ENCODE peak calls at places on chromosome 12, in ten cellular contexts. One of them, this sample, is unnamed.

GRCh38 chr12:15322164-15323054 is at the start of gene PTPRO:
- DNase-seq in hepatic stellate cell: peak
- DNase-seq in HT-29: no peak
- DNase-seq in T follicular helper cell: no peak
- DNase-seq in activated naive CD8-positive, alpha-beta T cell treated with anti-CD3 and anti-CD28 coated beads for 36 hours: peak
- DNase-seq in AG10803: no peak
- DNase-seq in chondrocyte: no peak
- DNase-seq in stimulated activated CD4-positive, alpha-beta T cell treated with anti-CD3 and anti-CD28 coated beads, Interleukin-2, amount 100 ng/mL, for 48 hours: no peak
- DNase-seq in activated CD4-positive, CD25-positive, alpha-beta regulatory T cell treated with anti-CD3 and anti-CD28 coated beads, Interleukin-2, amount 50 U/mL, for 16 hours: no peak
- DNase-seq in activated CD4-positive, alpha-beta memory T cell treated with anti-CD3 and anti-CD28 coated beads, Interleukin-2, amount 10 ng/mL, durations not matched to agents 7 days and 5 days: no peak
- DNase-seq in this sample: no peak

GRCh38 chr12:116416161-116416560 is 138.7 kb upstream of the MED13L start:
- DNase-seq in hepatic stellate cell: peak
- DNase-seq in HT-29: no peak
- DNase-seq in T follicular helper cell: no peak
- DNase-seq in activated naive CD8-positive, alpha-beta T cell treated with anti-CD3 and anti-CD28 coated beads for 36 hours: no peak
- DNase-seq in AG10803: peak
- DNase-seq in chondrocyte: no peak
- DNase-seq in stimulated activated CD4-positive, alpha-beta T cell treated with anti-CD3 and anti-CD28 coated beads, Interleukin-2, amount 100 ng/mL, for 48 hours: no peak
- DNase-seq in activated CD4-positive, CD25-positive, alpha-beta regulatory T cell treated with anti-CD3 and anti-CD28 coated beads, Interleukin-2, amount 50 U/mL, for 16 hours: no peak
- DNase-seq in activated CD4-positive, alpha-beta memory T cell treated with anti-CD3 and anti-CD28 coated beads, Interleukin-2, amount 10 ng/mL, durations not matched to agents 7 days and 5 days: no peak
- DNase-seq in this sample: no peak

GRCh38 chr12:64625243-64626077 is 15.2 kb downstream of the RASSF3 start:
- DNase-seq in hepatic stellate cell: peak
- DNase-seq in HT-29: peak
- DNase-seq in T follicular helper cell: no peak
- DNase-seq in activated naive CD8-positive, alpha-beta T cell treated with anti-CD3 and anti-CD28 coated beads for 36 hours: peak
- DNase-seq in AG10803: peak
- DNase-seq in chondrocyte: no peak
- DNase-seq in stimulated activated CD4-positive, alpha-beta T cell treated with anti-CD3 and anti-CD28 coated beads, Interleukin-2, amount 100 ng/mL, for 48 hours: peak
- DNase-seq in activated CD4-positive, CD25-positive, alpha-beta regulatory T cell treated with anti-CD3 and anti-CD28 coated beads, Interleukin-2, amount 50 U/mL, for 16 hours: no peak
- DNase-seq in activated CD4-positive, alpha-beta memory T cell treated with anti-CD3 and anti-CD28 coated beads, Interleukin-2, amount 10 ng/mL, durations not matched to agents 7 days and 5 days: peak
- DNase-seq in this sample: peak

GRCh38 chr12:75553398-75553797 is 42.0 kb upstream of the KRR1 start:
- DNase-seq in hepatic stellate cell: no peak
- DNase-seq in HT-29: peak
- DNase-seq in T follicular helper cell: no peak
- DNase-seq in activated naive CD8-positive, alpha-beta T cell treated with anti-CD3 and anti-CD28 coated beads for 36 hours: no peak
- DNase-seq in AG10803: peak
- DNase-seq in chondrocyte: no peak
- DNase-seq in stimulated activated CD4-positive, alpha-beta T cell treated with anti-CD3 and anti-CD28 coated beads, Interleukin-2, amount 100 ng/mL, for 48 hours: no peak
- DNase-seq in activated CD4-positive, CD25-positive, alpha-beta regulatory T cell treated with anti-CD3 and anti-CD28 coated beads, Interleukin-2, amount 50 U/mL, for 16 hours: no peak
- DNase-seq in activated CD4-positive, alpha-beta memory T cell treated with anti-CD3 and anti-CD28 coated beads, Interleukin-2, amount 10 ng/mL, durations not matched to agents 7 days and 5 days: no peak
- DNase-seq in this sample: peak

GRCh38 chr12:106907411-106907810 is 48.3 kb upstream of the TMEM263 start:
- DNase-seq in hepatic stellate cell: no peak
- DNase-seq in HT-29: no peak
- DNase-seq in T follicular helper cell: no peak
- DNase-seq in activated naive CD8-positive, alpha-beta T cell treated with anti-CD3 and anti-CD28 coated beads for 36 hours: no peak
- DNase-seq in AG10803: no peak
- DNase-seq in chondrocyte: no peak
- DNase-seq in stimulated activated CD4-positive, alpha-beta T cell treated with anti-CD3 and anti-CD28 coated beads, Interleukin-2, amount 100 ng/mL, for 48 hours: no peak
- DNase-seq in activated CD4-positive, CD25-positive, alpha-beta regulatory T cell treated with anti-CD3 and anti-CD28 coated beads, Interleukin-2, amount 50 U/mL, for 16 hours: no peak
- DNase-seq in activated CD4-positive, alpha-beta memory T cell treated with anti-CD3 and anti-CD28 coated beads, Interleukin-2, amount 10 ng/mL, durations not matched to agents 7 days and 5 days: no peak
- DNase-seq in this sample: no peak

GRCh38 chr12:2376855-2377657 is 324.3 kb downstream of the CACNA1C start:
- DNase-seq in hepatic stellate cell: no peak
- DNase-seq in HT-29: no peak
- DNase-seq in T follicular helper cell: no peak
- DNase-seq in activated naive CD8-positive, alpha-beta T cell treated with anti-CD3 and anti-CD28 coated beads for 36 hours: no peak
- DNase-seq in AG10803: no peak
- DNase-seq in chondrocyte: no peak
- DNase-seq in stimulated activated CD4-positive, alpha-beta T cell treated with anti-CD3 and anti-CD28 coated beads, Interleukin-2, amount 100 ng/mL, for 48 hours: no peak
- DNase-seq in activated CD4-positive, CD25-positive, alpha-beta regulatory T cell treated with anti-CD3 and anti-CD28 coated beads, Interleukin-2, amount 50 U/mL, for 16 hours: no peak
- DNase-seq in activated CD4-positive, alpha-beta memory T cell treated with anti-CD3 and anti-CD28 coated beads, Interleukin-2, amount 10 ng/mL, durations not matched to agents 7 days and 5 days: no peak
- DNase-seq in this sample: no peak

GRCh38 chr12:124579921-124580517 is 12.6 kb upstream of the NCOR2 start:
- DNase-seq in hepatic stellate cell: no peak
- DNase-seq in HT-29: no peak
- DNase-seq in T follicular helper cell: no peak
- DNase-seq in activated naive CD8-positive, alpha-beta T cell treated with anti-CD3 and anti-CD28 coated beads for 36 hours: no peak
- DNase-seq in AG10803: no peak
- DNase-seq in chondrocyte: no peak
- DNase-seq in stimulated activated CD4-positive, alpha-beta T cell treated with anti-CD3 and anti-CD28 coated beads, Interleukin-2, amount 100 ng/mL, for 48 hours: no peak
- DNase-seq in activated CD4-positive, CD25-positive, alpha-beta regulatory T cell treated with anti-CD3 and anti-CD28 coated beads, Interleukin-2, amount 50 U/mL, for 16 hours: no peak
- DNase-seq in activated CD4-positive, alpha-beta memory T cell treated with anti-CD3 and anti-CD28 coated beads, Interleukin-2, amount 10 ng/mL, durations not matched to agents 7 days and 5 days: no peak
- DNase-seq in this sample: no peak

GRCh38 chr12:51905507-51906438 is 1.5 kb upstream of the ACVRL1 start:
- DNase-seq in hepatic stellate cell: peak
- DNase-seq in HT-29: no peak
- DNase-seq in T follicular helper cell: no peak
- DNase-seq in activated naive CD8-positive, alpha-beta T cell treated with anti-CD3 and anti-CD28 coated beads for 36 hours: no peak
- DNase-seq in AG10803: peak
- DNase-seq in chondrocyte: no peak
- DNase-seq in stimulated activated CD4-positive, alpha-beta T cell treated with anti-CD3 and anti-CD28 coated beads, Interleukin-2, amount 100 ng/mL, for 48 hours: no peak
- DNase-seq in activated CD4-positive, CD25-positive, alpha-beta regulatory T cell treated with anti-CD3 and anti-CD28 coated beads, Interleukin-2, amount 50 U/mL, for 16 hours: no peak
- DNase-seq in activated CD4-positive, alpha-beta memory T cell treated with anti-CD3 and anti-CD28 coated beads, Interleukin-2, amount 10 ng/mL, durations not matched to agents 7 days and 5 days: no peak
- DNase-seq in this sample: no peak

GRCh38 chr12:65567820-65568219 is 256.5 kb upstream of the HMGA2 start:
- DNase-seq in hepatic stellate cell: no peak
- DNase-seq in HT-29: no peak
- DNase-seq in T follicular helper cell: no peak
- DNase-seq in activated naive CD8-positive, alpha-beta T cell treated with anti-CD3 and anti-CD28 coated beads for 36 hours: no peak
- DNase-seq in AG10803: no peak
- DNase-seq in chondrocyte: no peak
- DNase-seq in stimulated activated CD4-positive, alpha-beta T cell treated with anti-CD3 and anti-CD28 coated beads, Interleukin-2, amount 100 ng/mL, for 48 hours: no peak
- DNase-seq in activated CD4-positive, CD25-positive, alpha-beta regulatory T cell treated with anti-CD3 and anti-CD28 coated beads, Interleukin-2, amount 50 U/mL, for 16 hours: no peak
- DNase-seq in activated CD4-positive, alpha-beta memory T cell treated with anti-CD3 and anti-CD28 coated beads, Interleukin-2, amount 10 ng/mL, durations not matched to agents 7 days and 5 days: no peak
- DNase-seq in this sample: no peak

GRCh38 chr12:29427964-29428363 is 47.0 kb upstream of the ERGIC2 start:
- DNase-seq in hepatic stellate cell: no peak
- DNase-seq in HT-29: peak
- DNase-seq in T follicular helper cell: no peak
- DNase-seq in activated naive CD8-positive, alpha-beta T cell treated with anti-CD3 and anti-CD28 coated beads for 36 hours: no peak
- DNase-seq in AG10803: no peak
- DNase-seq in chondrocyte: no peak
- DNase-seq in stimulated activated CD4-positive, alpha-beta T cell treated with anti-CD3 and anti-CD28 coated beads, Interleukin-2, amount 100 ng/mL, for 48 hours: no peak
- DNase-seq in activated CD4-positive, CD25-positive, alpha-beta regulatory T cell treated with anti-CD3 and anti-CD28 coated beads, Interleukin-2, amount 50 U/mL, for 16 hours: no peak
- DNase-seq in activated CD4-positive, alpha-beta memory T cell treated with anti-CD3 and anti-CD28 coated beads, Interleukin-2, amount 10 ng/mL, durations not matched to agents 7 days and 5 days: no peak
- DNase-seq in this sample: peak

GRCh38 chr12:70555081-70555480 is 82.1 kb downstream of the PTPRB start:
- DNase-seq in hepatic stellate cell: no peak
- DNase-seq in HT-29: no peak
- DNase-seq in T follicular helper cell: no peak
- DNase-seq in activated naive CD8-positive, alpha-beta T cell treated with anti-CD3 and anti-CD28 coated beads for 36 hours: no peak
- DNase-seq in AG10803: no peak
- DNase-seq in chondrocyte: no peak
- DNase-seq in stimulated activated CD4-positive, alpha-beta T cell treated with anti-CD3 and anti-CD28 coated beads, Interleukin-2, amount 100 ng/mL, for 48 hours: no peak
- DNase-seq in activated CD4-positive, CD25-positive, alpha-beta regulatory T cell treated with anti-CD3 and anti-CD28 coated beads, Interleukin-2, amount 50 U/mL, for 16 hours: no peak
- DNase-seq in activated CD4-positive, alpha-beta memory T cell treated with anti-CD3 and anti-CD28 coated beads, Interleukin-2, amount 10 ng/mL, durations not matched to agents 7 days and 5 days: no peak
- DNase-seq in this sample: no peak

GRCh38 chr12:89706551-89707348 is 1.9 kb downstream of the ATP2B1 start:
- DNase-seq in hepatic stellate cell: peak
- DNase-seq in HT-29: peak
- DNase-seq in T follicular helper cell: no peak
- DNase-seq in activated naive CD8-positive, alpha-beta T cell treated with anti-CD3 and anti-CD28 coated beads for 36 hours: no peak
- DNase-seq in AG10803: peak
- DNase-seq in chondrocyte: no peak
- DNase-seq in stimulated activated CD4-positive, alpha-beta T cell treated with anti-CD3 and anti-CD28 coated beads, Interleukin-2, amount 100 ng/mL, for 48 hours: no peak
- DNase-seq in activated CD4-positive, CD25-positive, alpha-beta regulatory T cell treated with anti-CD3 and anti-CD28 coated beads, Interleukin-2, amount 50 U/mL, for 16 hours: no peak
- DNase-seq in activated CD4-positive, alpha-beta memory T cell treated with anti-CD3 and anti-CD28 coated beads, Interleukin-2, amount 10 ng/mL, durations not matched to agents 7 days and 5 days: no peak
- DNase-seq in this sample: peak

GRCh38 chr12:113471619-113472171 is at the start of gene LHX5:
- DNase-seq in hepatic stellate cell: no peak
- DNase-seq in HT-29: no peak
- DNase-seq in T follicular helper cell: no peak
- DNase-seq in activated naive CD8-positive, alpha-beta T cell treated with anti-CD3 and anti-CD28 coated beads for 36 hours: no peak
- DNase-seq in AG10803: no peak
- DNase-seq in chondrocyte: no peak
- DNase-seq in stimulated activated CD4-positive, alpha-beta T cell treated with anti-CD3 and anti-CD28 coated beads, Interleukin-2, amount 100 ng/mL, for 48 hours: no peak
- DNase-seq in activated CD4-positive, CD25-positive, alpha-beta regulatory T cell treated with anti-CD3 and anti-CD28 coated beads, Interleukin-2, amount 50 U/mL, for 16 hours: no peak
- DNase-seq in activated CD4-positive, alpha-beta memory T cell treated with anti-CD3 and anti-CD28 coated beads, Interleukin-2, amount 10 ng/mL, durations not matched to agents 7 days and 5 days: no peak
- DNase-seq in this sample: no peak

GRCh38 chr12:118219772-118220171 is 83.8 kb downstream of the PEBP1 start:
- DNase-seq in hepatic stellate cell: no peak
- DNase-seq in HT-29: no peak
- DNase-seq in T follicular helper cell: no peak
- DNase-seq in activated naive CD8-positive, alpha-beta T cell treated with anti-CD3 and anti-CD28 coated beads for 36 hours: no peak
- DNase-seq in AG10803: no peak
- DNase-seq in chondrocyte: no peak
- DNase-seq in stimulated activated CD4-positive, alpha-beta T cell treated with anti-CD3 and anti-CD28 coated beads, Interleukin-2, amount 100 ng/mL, for 48 hours: no peak
- DNase-seq in activated CD4-positive, CD25-positive, alpha-beta regulatory T cell treated with anti-CD3 and anti-CD28 coated beads, Interleukin-2, amount 50 U/mL, for 16 hours: no peak
- DNase-seq in activated CD4-positive, alpha-beta memory T cell treated with anti-CD3 and anti-CD28 coated beads, Interleukin-2, amount 10 ng/mL, durations not matched to agents 7 days and 5 days: no peak
- DNase-seq in this sample: no peak

GRCh38 chr12:63805704-63806672 is 26.3 kb downstream of the RXYLT1 start:
- DNase-seq in hepatic stellate cell: no peak
- DNase-seq in HT-29: peak
- DNase-seq in T follicular helper cell: no peak
- DNase-seq in activated naive CD8-positive, alpha-beta T cell treated with anti-CD3 and anti-CD28 coated beads for 36 hours: no peak
- DNase-seq in AG10803: no peak
- DNase-seq in chondrocyte: no peak
- DNase-seq in stimulated activated CD4-positive, alpha-beta T cell treated with anti-CD3 and anti-CD28 coated beads, Interleukin-2, amount 100 ng/mL, for 48 hours: no peak
- DNase-seq in activated CD4-positive, CD25-positive, alpha-beta regulatory T cell treated with anti-CD3 and anti-CD28 coated beads, Interleukin-2, amount 50 U/mL, for 16 hours: no peak
- DNase-seq in activated CD4-positive, alpha-beta memory T cell treated with anti-CD3 and anti-CD28 coated beads, Interleukin-2, amount 10 ng/mL, durations not matched to agents 7 days and 5 days: no peak
- DNase-seq in this sample: no peak

GRCh38 chr12:124207049-124207448 is 87.8 kb upstream of the RFLNA start:
- DNase-seq in hepatic stellate cell: no peak
- DNase-seq in HT-29: no peak
- DNase-seq in T follicular helper cell: no peak
- DNase-seq in activated naive CD8-positive, alpha-beta T cell treated with anti-CD3 and anti-CD28 coated beads for 36 hours: no peak
- DNase-seq in AG10803: no peak
- DNase-seq in chondrocyte: no peak
- DNase-seq in stimulated activated CD4-positive, alpha-beta T cell treated with anti-CD3 and anti-CD28 coated beads, Interleukin-2, amount 100 ng/mL, for 48 hours: no peak
- DNase-seq in activated CD4-positive, CD25-positive, alpha-beta regulatory T cell treated with anti-CD3 and anti-CD28 coated beads, Interleukin-2, amount 50 U/mL, for 16 hours: no peak
- DNase-seq in activated CD4-positive, alpha-beta memory T cell treated with anti-CD3 and anti-CD28 coated beads, Interleukin-2, amount 10 ng/mL, durations not matched to agents 7 days and 5 days: no peak
- DNase-seq in this sample: no peak

GRCh38 chr12:111653596-111653995 is 32.2 kb downstream of the BRAP start:
- DNase-seq in hepatic stellate cell: no peak
- DNase-seq in HT-29: no peak
- DNase-seq in T follicular helper cell: no peak
- DNase-seq in activated naive CD8-positive, alpha-beta T cell treated with anti-CD3 and anti-CD28 coated beads for 36 hours: no peak
- DNase-seq in AG10803: no peak
- DNase-seq in chondrocyte: no peak
- DNase-seq in stimulated activated CD4-positive, alpha-beta T cell treated with anti-CD3 and anti-CD28 coated beads, Interleukin-2, amount 100 ng/mL, for 48 hours: no peak
- DNase-seq in activated CD4-positive, CD25-positive, alpha-beta regulatory T cell treated with anti-CD3 and anti-CD28 coated beads, Interleukin-2, amount 50 U/mL, for 16 hours: no peak
- DNase-seq in activated CD4-positive, alpha-beta memory T cell treated with anti-CD3 and anti-CD28 coated beads, Interleukin-2, amount 10 ng/mL, durations not matched to agents 7 days and 5 days: no peak
- DNase-seq in this sample: no peak

GRCh38 chr12:53213348-53213747 is 6.3 kb upstream of the ITGB7 start:
- DNase-seq in hepatic stellate cell: peak
- DNase-seq in HT-29: peak
- DNase-seq in T follicular helper cell: peak
- DNase-seq in activated naive CD8-positive, alpha-beta T cell treated with anti-CD3 and anti-CD28 coated beads for 36 hours: peak
- DNase-seq in AG10803: peak
- DNase-seq in chondrocyte: no peak
- DNase-seq in stimulated activated CD4-positive, alpha-beta T cell treated with anti-CD3 and anti-CD28 coated beads, Interleukin-2, amount 100 ng/mL, for 48 hours: peak
- DNase-seq in activated CD4-positive, CD25-positive, alpha-beta regulatory T cell treated with anti-CD3 and anti-CD28 coated beads, Interleukin-2, amount 50 U/mL, for 16 hours: peak
- DNase-seq in activated CD4-positive, alpha-beta memory T cell treated with anti-CD3 and anti-CD28 coated beads, Interleukin-2, amount 10 ng/mL, durations not matched to agents 7 days and 5 days: peak
- DNase-seq in this sample: peak

GRCh38 chr12:27906127-27906500 is 66.4 kb downstream of the PTHLH start:
- DNase-seq in hepatic stellate cell: no peak
- DNase-seq in HT-29: no peak
- DNase-seq in T follicular helper cell: no peak
- DNase-seq in activated naive CD8-positive, alpha-beta T cell treated with anti-CD3 and anti-CD28 coated beads for 36 hours: no peak
- DNase-seq in AG10803: no peak
- DNase-seq in chondrocyte: no peak
- DNase-seq in stimulated activated CD4-positive, alpha-beta T cell treated with anti-CD3 and anti-CD28 coated beads, Interleukin-2, amount 100 ng/mL, for 48 hours: no peak
- DNase-seq in activated CD4-positive, CD25-positive, alpha-beta regulatory T cell treated with anti-CD3 and anti-CD28 coated beads, Interleukin-2, amount 50 U/mL, for 16 hours: no peak
- DNase-seq in activated CD4-positive, alpha-beta memory T cell treated with anti-CD3 and anti-CD28 coated beads, Interleukin-2, amount 10 ng/mL, durations not matched to agents 7 days and 5 days: no peak
- DNase-seq in this sample: peak

GRCh38 chr12:119115296-119115905 is 63.3 kb upstream of the HSPB8 start:
- DNase-seq in hepatic stellate cell: peak
- DNase-seq in HT-29: peak
- DNase-seq in T follicular helper cell: no peak
- DNase-seq in activated naive CD8-positive, alpha-beta T cell treated with anti-CD3 and anti-CD28 coated beads for 36 hours: peak
- DNase-seq in AG10803: peak
- DNase-seq in chondrocyte: no peak
- DNase-seq in stimulated activated CD4-positive, alpha-beta T cell treated with anti-CD3 and anti-CD28 coated beads, Interleukin-2, amount 100 ng/mL, for 48 hours: peak
- DNase-seq in activated CD4-positive, CD25-positive, alpha-beta regulatory T cell treated with anti-CD3 and anti-CD28 coated beads, Interleukin-2, amount 50 U/mL, for 16 hours: no peak
- DNase-seq in activated CD4-positive, alpha-beta memory T cell treated with anti-CD3 and anti-CD28 coated beads, Interleukin-2, amount 10 ng/mL, durations not matched to agents 7 days and 5 days: peak
- DNase-seq in this sample: peak

GRCh38 chr12:49795654-49796105 is 32.5 kb downstream of the NCKAP5L start:
- DNase-seq in hepatic stellate cell: no peak
- DNase-seq in HT-29: no peak
- DNase-seq in T follicular helper cell: no peak
- DNase-seq in activated naive CD8-positive, alpha-beta T cell treated with anti-CD3 and anti-CD28 coated beads for 36 hours: no peak
- DNase-seq in AG10803: no peak
- DNase-seq in chondrocyte: no peak
- DNase-seq in stimulated activated CD4-positive, alpha-beta T cell treated with anti-CD3 and anti-CD28 coated beads, Interleukin-2, amount 100 ng/mL, for 48 hours: no peak
- DNase-seq in activated CD4-positive, CD25-positive, alpha-beta regulatory T cell treated with anti-CD3 and anti-CD28 coated beads, Interleukin-2, amount 50 U/mL, for 16 hours: no peak
- DNase-seq in activated CD4-positive, alpha-beta memory T cell treated with anti-CD3 and anti-CD28 coated beads, Interleukin-2, amount 10 ng/mL, durations not matched to agents 7 days and 5 days: no peak
- DNase-seq in this sample: no peak

GRCh38 chr12:103626498-103626897 is 39.4 kb downstream of the STAB2 start:
- DNase-seq in hepatic stellate cell: no peak
- DNase-seq in HT-29: peak
- DNase-seq in T follicular helper cell: no peak
- DNase-seq in activated naive CD8-positive, alpha-beta T cell treated with anti-CD3 and anti-CD28 coated beads for 36 hours: no peak
- DNase-seq in AG10803: peak
- DNase-seq in chondrocyte: no peak
- DNase-seq in stimulated activated CD4-positive, alpha-beta T cell treated with anti-CD3 and anti-CD28 coated beads, Interleukin-2, amount 100 ng/mL, for 48 hours: no peak
- DNase-seq in activated CD4-positive, CD25-positive, alpha-beta regulatory T cell treated with anti-CD3 and anti-CD28 coated beads, Interleukin-2, amount 50 U/mL, for 16 hours: no peak
- DNase-seq in activated CD4-positive, alpha-beta memory T cell treated with anti-CD3 and anti-CD28 coated beads, Interleukin-2, amount 10 ng/mL, durations not matched to agents 7 days and 5 days: no peak
- DNase-seq in this sample: peak

GRCh38 chr12:57626929-57627445 is 6.0 kb downstream of the B4GALNT1 start:
- DNase-seq in hepatic stellate cell: no peak
- DNase-seq in HT-29: no peak
- DNase-seq in T follicular helper cell: no peak
- DNase-seq in activated naive CD8-positive, alpha-beta T cell treated with anti-CD3 and anti-CD28 coated beads for 36 hours: no peak
- DNase-seq in AG10803: no peak
- DNase-seq in chondrocyte: no peak
- DNase-seq in stimulated activated CD4-positive, alpha-beta T cell treated with anti-CD3 and anti-CD28 coated beads, Interleukin-2, amount 100 ng/mL, for 48 hours: no peak
- DNase-seq in activated CD4-positive, CD25-positive, alpha-beta regulatory T cell treated with anti-CD3 and anti-CD28 coated beads, Interleukin-2, amount 50 U/mL, for 16 hours: no peak
- DNase-seq in activated CD4-positive, alpha-beta memory T cell treated with anti-CD3 and anti-CD28 coated beads, Interleukin-2, amount 10 ng/mL, durations not matched to agents 7 days and 5 days: no peak
- DNase-seq in this sample: no peak

GRCh38 chr12:109997393-109997792 is 1.2 kb upstream of the GIT2 start:
- DNase-seq in hepatic stellate cell: no peak
- DNase-seq in HT-29: no peak
- DNase-seq in T follicular helper cell: no peak
- DNase-seq in activated naive CD8-positive, alpha-beta T cell treated with anti-CD3 and anti-CD28 coated beads for 36 hours: no peak
- DNase-seq in AG10803: no peak
- DNase-seq in chondrocyte: no peak
- DNase-seq in stimulated activated CD4-positive, alpha-beta T cell treated with anti-CD3 and anti-CD28 coated beads, Interleukin-2, amount 100 ng/mL, for 48 hours: no peak
- DNase-seq in activated CD4-positive, CD25-positive, alpha-beta regulatory T cell treated with anti-CD3 and anti-CD28 coated beads, Interleukin-2, amount 50 U/mL, for 16 hours: no peak
- DNase-seq in activated CD4-positive, alpha-beta memory T cell treated with anti-CD3 and anti-CD28 coated beads, Interleukin-2, amount 10 ng/mL, durations not matched to agents 7 days and 5 days: no peak
- DNase-seq in this sample: no peak

GRCh38 chr12:110677206-110677911 is 11.6 kb downstream of the HVCN1 start:
- DNase-seq in hepatic stellate cell: no peak
- DNase-seq in HT-29: no peak
- DNase-seq in T follicular helper cell: no peak
- DNase-seq in activated naive CD8-positive, alpha-beta T cell treated with anti-CD3 and anti-CD28 coated beads for 36 hours: no peak
- DNase-seq in AG10803: no peak
- DNase-seq in chondrocyte: no peak
- DNase-seq in stimulated activated CD4-positive, alpha-beta T cell treated with anti-CD3 and anti-CD28 coated beads, Interleukin-2, amount 100 ng/mL, for 48 hours: no peak
- DNase-seq in activated CD4-positive, CD25-positive, alpha-beta regulatory T cell treated with anti-CD3 and anti-CD28 coated beads, Interleukin-2, amount 50 U/mL, for 16 hours: no peak
- DNase-seq in activated CD4-positive, alpha-beta memory T cell treated with anti-CD3 and anti-CD28 coated beads, Interleukin-2, amount 10 ng/mL, durations not matched to agents 7 days and 5 days: no peak
- DNase-seq in this sample: no peak

GRCh38 chr12:130933269-130933995 is 20.3 kb upstream of the ADGRD1 start:
- DNase-seq in hepatic stellate cell: no peak
- DNase-seq in HT-29: no peak
- DNase-seq in T follicular helper cell: no peak
- DNase-seq in activated naive CD8-positive, alpha-beta T cell treated with anti-CD3 and anti-CD28 coated beads for 36 hours: no peak
- DNase-seq in AG10803: peak
- DNase-seq in chondrocyte: no peak
- DNase-seq in stimulated activated CD4-positive, alpha-beta T cell treated with anti-CD3 and anti-CD28 coated beads, Interleukin-2, amount 100 ng/mL, for 48 hours: no peak
- DNase-seq in activated CD4-positive, CD25-positive, alpha-beta regulatory T cell treated with anti-CD3 and anti-CD28 coated beads, Interleukin-2, amount 50 U/mL, for 16 hours: no peak
- DNase-seq in activated CD4-positive, alpha-beta memory T cell treated with anti-CD3 and anti-CD28 coated beads, Interleukin-2, amount 10 ng/mL, durations not matched to agents 7 days and 5 days: no peak
- DNase-seq in this sample: peak

GRCh38 chr12:23028158-23028802 is 403.3 kb downstream of the ETNK1 start:
- DNase-seq in hepatic stellate cell: no peak
- DNase-seq in HT-29: no peak
- DNase-seq in T follicular helper cell: no peak
- DNase-seq in activated naive CD8-positive, alpha-beta T cell treated with anti-CD3 and anti-CD28 coated beads for 36 hours: no peak
- DNase-seq in AG10803: no peak
- DNase-seq in chondrocyte: no peak
- DNase-seq in stimulated activated CD4-positive, alpha-beta T cell treated with anti-CD3 and anti-CD28 coated beads, Interleukin-2, amount 100 ng/mL, for 48 hours: no peak
- DNase-seq in activated CD4-positive, CD25-positive, alpha-beta regulatory T cell treated with anti-CD3 and anti-CD28 coated beads, Interleukin-2, amount 50 U/mL, for 16 hours: no peak
- DNase-seq in activated CD4-positive, alpha-beta memory T cell treated with anti-CD3 and anti-CD28 coated beads, Interleukin-2, amount 10 ng/mL, durations not matched to agents 7 days and 5 days: no peak
- DNase-seq in this sample: no peak

GRCh38 chr12:56350662-56351061 is 9.2 kb downstream of the STAT2 start:
- DNase-seq in hepatic stellate cell: no peak
- DNase-seq in HT-29: no peak
- DNase-seq in T follicular helper cell: no peak
- DNase-seq in activated naive CD8-positive, alpha-beta T cell treated with anti-CD3 and anti-CD28 coated beads for 36 hours: no peak
- DNase-seq in AG10803: no peak
- DNase-seq in chondrocyte: no peak
- DNase-seq in stimulated activated CD4-positive, alpha-beta T cell treated with anti-CD3 and anti-CD28 coated beads, Interleukin-2, amount 100 ng/mL, for 48 hours: no peak
- DNase-seq in activated CD4-positive, CD25-positive, alpha-beta regulatory T cell treated with anti-CD3 and anti-CD28 coated beads, Interleukin-2, amount 50 U/mL, for 16 hours: no peak
- DNase-seq in activated CD4-positive, alpha-beta memory T cell treated with anti-CD3 and anti-CD28 coated beads, Interleukin-2, amount 10 ng/mL, durations not matched to agents 7 days and 5 days: no peak
- DNase-seq in this sample: no peak

This sample was measured in SW480.